ENCODE peak calls at places on chromosomes 4 and X, in four cellular contexts. I is GM23248, S is NCI-H524, G is D341Med. V is an unnamed sample.

GRCh38 chrX:38891641-38892413 is 90.6 kb downstream of the MID1IP1 start:
- DNase-seq in I (peak; percentile 29), S (no peak), G (no peak), V (no peak)

GRCh38 chr4:98794565-98795205 is 134.2 kb downstream of the EIF4E start:
- DNase-seq in I (peak; percentile 70), S (peak; percentile 2), G (no peak), V (no peak)

GRCh38 chr4:185573651-185574199 is 38.4 kb upstream of the PDLIM3 start:
- DNase-seq in I (peak; percentile 80), S (peak; percentile 69), G (peak; percentile 67), V (peak; percentile 88)

GRCh38 chrX:134294548-134294947 is 57.6 kb downstream of the CCDC160 start:
- DNase-seq in I (peak; percentile 17), S (peak; percentile 18), G (no peak), V (peak; percentile 3)

GRCh38 chrX:8037593-8038348 is 110.6 kb upstream of the PNPLA4 start:
- DNase-seq in I (no peak), S (no peak), G (no peak), V (no peak)

GRCh38 chr4:56728512-56728911 is 47.4 kb upstream of the HOPX start:
- DNase-seq in I (peak; percentile 83), S (peak; percentile 38), G (no peak), V (no peak)

GRCh38 chrX:2311483-2311882 is 189.3 kb downstream of the DHRSX start:
- DNase-seq in I (no peak), S (no peak), G (peak; percentile 65), V (no peak)

GRCh38 chrX:39443240-39443639 is 642.0 kb downstream of the MID1IP1 start:
- DNase-seq in I (no peak), S (no peak), G (no peak), V (no peak)

GRCh38 chr4:6268650-6269399 is 825 bp upstream of the WFS1 start:
- DNase-seq in I (no peak), S (no peak), G (no peak), V (no peak)

GRCh38 chrX:13994104-13994503 is 35.6 kb downstream of the GEMIN8 start:
- DNase-seq in I (no peak), S (no peak), G (no peak), V (no peak)

GRCh38 chr4:74161676-74162450 is 3.9 kb downstream of the MTHFD2L start:
- DNase-seq in I (peak; percentile 5), S (peak; percentile 76), G (no peak), V (peak; percentile 82)

GRCh38 chr4:82248903-82249632 is 124.7 kb downstream of the HNRNPD start:
- DNase-seq in I (no peak), S (peak; percentile 6), G (no peak), V (no peak)

GRCh38 chrX:131633285-131633917 is 89.5 kb downstream of the OR13H1 start:
- DNase-seq in I (peak; percentile 64), S (peak; percentile 78), G (peak; percentile 59), V (peak; percentile 86)

GRCh38 chr4:2852481-2852881 is 8.8 kb downstream of the ADD1 start:
- DNase-seq in I (peak; percentile 22), S (no peak), G (no peak), V (no peak)

GRCh38 chrX:42755820-42756219 is 22.1 kb downstream of the PPP1R2C start:
- DNase-seq in I (peak; percentile 59), S (no peak), G (no peak), V (no peak)

GRCh38 chr4:148453833-148454232 is 11.6 kb upstream of the NR3C2 start:
- DNase-seq in I (no peak), S (no peak), G (no peak), V (no peak)

GRCh38 chr4:159497961-159498360 is 395.1 kb downstream of the RAPGEF2 start:
- DNase-seq in I (no peak), S (no peak), G (no peak), V (peak; percentile 34)

GRCh38 chr4:154578919-154579318 is 11.6 kb downstream of the FGA start:
- DNase-seq in I (peak; percentile 4), S (no peak), G (no peak), V (no peak)

GRCh38 chr4:3017504-3017903 is 54.1 kb downstream of the GRK4 start:
- DNase-seq in I (no peak), S (peak; percentile 61), G (no peak), V (no peak)

GRCh38 chr4:158949094-158949493 is 153.8 kb upstream of the RAPGEF2 start:
- DNase-seq in I (peak; percentile 56), S (no peak), G (no peak), V (no peak)

GRCh38 chr4:48490012-48490679 is at the start of gene ZAR1:
- DNase-seq in I (peak; percentile 20), S (peak; percentile 32), G (peak; percentile 32), V (no peak)

GRCh38 chrX:136268051-136269048 is 17.1 kb upstream of the MAP7D3 start:
- DNase-seq in I (peak; percentile 50), S (peak; percentile 63), G (peak; percentile 51), V (peak; percentile 61)

GRCh38 chr4:153126137-153126536 is 78.1 kb upstream of the TRIM2 start:
- DNase-seq in I (peak; percentile 33), S (no peak), G (no peak), V (no peak)

GRCh38 chr4:5979981-5980380 is 38.2 kb downstream of the C4orf50 start:
- DNase-seq in I (peak; percentile 23), S (peak; percentile 82), G (peak; percentile 87), V (peak; percentile 81)

GRCh38 chr4:77959566-77960338 is 97.1 kb downstream of the MRPL1 start:
- DNase-seq in I (peak; percentile 73), S (peak; percentile 28), G (no peak), V (peak; percentile 83)

GRCh38 chr4:43682551-43682950 is 766.1 kb downstream of the KCTD8 start:
- DNase-seq in I (no peak), S (no peak), G (no peak), V (no peak)

GRCh38 chrX:129980540-129981206 is 1.8 kb upstream of the BCORL1 start:
- DNase-seq in I (peak; percentile 35), S (peak; percentile 31), G (peak; percentile 56), V (peak; percentile 53)

GRCh38 chr4:99324978-99325377 is 3.8 kb upstream of the ADH1B start:
- DNase-seq in I (peak; percentile 84), S (no peak), G (no peak), V (no peak)

GRCh38 chr4:164177186-164177585 is 576.7 kb upstream of the SMIM31 start:
- DNase-seq in I (no peak), S (no peak), G (no peak), V (no peak)

GRCh38 chr4:87982446-87982845 is 6.9 kb downstream of the SPP1 start:
- DNase-seq in I (no peak), S (no peak), G (no peak), V (no peak)

GRCh38 chr4:116573540-116573939 is 511.8 kb downstream of the TRAM1L1 start:
- DNase-seq in I (no peak), S (no peak), G (no peak), V (no peak)

GRCh38 chr4:89270792-89271191 is 36.8 kb downstream of the GPRIN3 start:
- DNase-seq in I (no peak), S (no peak), G (no peak), V (no peak)

GRCh38 chrX:40912576-40912975 is 172.7 kb upstream of the USP9X start:
- DNase-seq in I (peak; percentile 18), S (peak; percentile 99), G (peak; percentile 70), V (peak; percentile 80)

GRCh38 chr4:38752393-38752961 is 30.3 kb downstream of the TLR10 start:
- DNase-seq in I (peak; percentile 54), S (no peak), G (no peak), V (no peak)

GRCh38 chr4:152310223-152310622 is 225.7 kb downstream of the FBXW7 start:
- DNase-seq in I (peak; percentile 37), S (no peak), G (no peak), V (no peak)